ENCODE peak calls at places on chromosomes 3 and 15, in ten cellular contexts. J is psoas muscle, X is GM06990, R is dorsolateral prefrontal cortex, M is epithelial cell of esophagus, V is glutamatergic neuron, F is breast epithelium, L is astrocyte of the cerebellum, P is type B pancreatic cell, O is transverse colon. Q is an unnamed sample.

GRCh38 chr15:58934521-58934920 is 1.0 kb upstream of the SLTM start:
- DNase-seq in J (no peak), X (no peak), R (no peak), M (peak), V (no peak), F (no peak), L (no peak), P (no peak), O (no peak), Q (no peak)

GRCh38 chr3:133208184-133208583 is 170.0 kb downstream of the TMEM108 start:
- DNase-seq in J (no peak), X (no peak), R (no peak), M (no peak), V (no peak), F (no peak), L (no peak), P (no peak), O (no peak), Q (no peak)

GRCh38 chr15:51585953-51586352 is 36.6 kb downstream of the DMXL2 start:
- DNase-seq in J (no peak), X (no peak), R (no peak), M (no peak), V (no peak), F (no peak), L (no peak), P (no peak), O (no peak), Q (no peak)

GRCh38 chr3:169297214-169297613 is 366.3 kb downstream of the MECOM start:
- DNase-seq in J (no peak), X (no peak), R (no peak), M (no peak), V (no peak), F (no peak), L (no peak), P (no peak), O (no peak), Q (no peak)

GRCh38 chr3:131716007-131716406 is 213.2 kb upstream of the MRPL3 start:
- DNase-seq in J (no peak), X (no peak), R (no peak), M (no peak), V (no peak), F (no peak), L (no peak), P (no peak), O (no peak), Q (no peak)

GRCh38 chr3:16173696-16174355 is 654 bp upstream of the GALNT15 start:
- DNase-seq in J (no peak), X (no peak), R (no peak), M (no peak), V (no peak), F (no peak), L (no peak), P (peak), O (no peak), Q (no peak)

GRCh38 chr15:28876131-28876844 is 9.5 kb upstream of the APBA2 start:
- DNase-seq in J (no peak), X (no peak), R (peak), M (no peak), V (no peak), F (no peak), L (no peak), P (no peak), O (no peak), Q (no peak)

GRCh38 chr3:78690806-78691205 is 1077.0 kb downstream of the ROBO1 start:
- DNase-seq in J (no peak), X (no peak), R (no peak), M (no peak), V (no peak), F (no peak), L (peak), P (no peak), O (no peak), Q (no peak)

GRCh38 chr3:184771748-184772147 is 40.2 kb upstream of the VPS8 start:
- DNase-seq in J (no peak), X (no peak), R (no peak), M (no peak), V (no peak), F (no peak), L (no peak), P (no peak), O (no peak), Q (no peak)

GRCh38 chr15:55221090-55222011 is 24.6 kb upstream of the RSL24D1 start:
- DNase-seq in J (no peak), X (peak), R (no peak), M (peak), V (no peak), F (no peak), L (peak), P (no peak), O (no peak), Q (no peak)

GRCh38 chr15:34514251-34514760 is 69.1 kb downstream of the GOLGA8B start:
- DNase-seq in J (peak), X (peak), R (no peak), M (no peak), V (peak), F (no peak), L (no peak), P (no peak), O (peak), Q (no peak)

GRCh38 chr15:62426387-62426956 is 261.4 kb upstream of the C2CD4B start:
- DNase-seq in J (peak), X (no peak), R (no peak), M (no peak), V (no peak), F (no peak), L (peak), P (no peak), O (no peak), Q (no peak)

GRCh38 chr3:164641071-164641470 is 437.2 kb downstream of the SI start:
- DNase-seq in J (no peak), X (no peak), R (no peak), M (no peak), V (no peak), F (no peak), L (peak), P (no peak), O (no peak), Q (no peak)

GRCh38 chr3:49842843-49843242 is 13.5 kb downstream of the TRAIP start:
- DNase-seq in J (no peak), X (no peak), R (no peak), M (no peak), V (no peak), F (no peak), L (no peak), P (no peak), O (no peak), Q (no peak)

GRCh38 chr3:106331636-106332035 is 462.8 kb upstream of the CBLB start:
- DNase-seq in J (no peak), X (no peak), R (no peak), M (no peak), V (no peak), F (no peak), L (no peak), P (no peak), O (no peak), Q (no peak)

GRCh38 chr3:105353485-105354161 is 13.1 kb upstream of the ALCAM start:
- DNase-seq in J (peak), X (no peak), R (peak), M (peak), V (peak), F (no peak), L (no peak), P (no peak), O (no peak), Q (no peak)

GRCh38 chr3:161343986-161344385 is 27.3 kb downstream of the SPTSSB start:
- DNase-seq in J (no peak), X (no peak), R (no peak), M (no peak), V (no peak), F (no peak), L (peak), P (no peak), O (no peak), Q (no peak)

GRCh38 chr15:100328796-100329195 is 13.0 kb downstream of the ADAMTS17 start:
- DNase-seq in J (no peak), X (no peak), R (no peak), M (no peak), V (no peak), F (no peak), L (no peak), P (no peak), O (no peak), Q (no peak)

GRCh38 chr3:108090701-108091497 is at the start of gene CD47:
- DNase-seq in J (peak), X (peak), R (peak), M (peak), V (peak), F (peak), L (peak), P (peak), O (peak), Q (peak)

GRCh38 chr15:28881170-28881569 is 4.6 kb upstream of the APBA2 start:
- DNase-seq in J (no peak), X (no peak), R (no peak), M (peak), V (no peak), F (no peak), L (no peak), P (no peak), O (no peak), Q (no peak)

GRCh38 chr15:33328105-33328504 is 17.3 kb downstream of the RYR3 start:
- DNase-seq in J (no peak), X (no peak), R (no peak), M (no peak), V (no peak), F (no peak), L (no peak), P (no peak), O (no peak), Q (no peak)

GRCh38 chr3:151166161-151166560 is 36.9 kb downstream of the GPR171 start:
- DNase-seq in J (no peak), X (no peak), R (no peak), M (peak), V (no peak), F (no peak), L (no peak), P (no peak), O (no peak), Q (no peak)

GRCh38 chr15:26838742-26839460 is 28.0 kb upstream of the GABRA5 start:
- DNase-seq in J (no peak), X (no peak), R (no peak), M (no peak), V (peak), F (no peak), L (no peak), P (no peak), O (no peak), Q (no peak)
- TF ChIP-seq CTCF in J (no peak), X (peak), R (peak), M (peak), V (peak), F (no peak), L (peak), P (peak), O (no peak), Q (no peak)

DNA sequence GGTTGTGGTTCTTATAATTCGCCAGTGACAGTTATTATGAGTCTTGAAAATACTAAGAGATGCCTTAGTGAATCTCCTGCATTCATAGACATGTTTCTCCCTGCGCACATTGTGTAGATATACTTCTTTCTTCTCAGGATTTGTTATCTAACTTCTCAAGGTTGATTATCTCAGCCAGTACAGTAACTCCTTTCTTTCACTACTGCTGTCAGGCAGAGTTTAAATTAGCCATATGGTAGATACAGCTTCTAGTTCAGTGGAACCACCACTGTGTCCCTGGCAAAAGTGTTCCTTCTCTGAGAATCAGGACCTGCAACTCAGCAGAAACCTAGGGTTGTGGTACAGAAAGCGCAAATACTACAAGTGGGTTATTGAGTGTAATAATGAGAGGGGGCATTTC is 175.0 kb upstream of the SGO1 start:
- DNase-seq in J (no peak), X (no peak), R (no peak), M (no peak), V (no peak), F (no peak), L (no peak), P (no peak), O (no peak), Q (no peak)
- TF ChIP-seq CTCF in J (no peak), X (no peak), R (no peak), M (no peak), V (no peak), F (no peak), L (no peak), P (no peak), O (no peak), Q (no peak)

GRCh38 chr15:81199031-81199779 is 2.5 kb downstream of the IL16 start:
- DNase-seq in J (no peak), X (no peak), R (no peak), M (no peak), V (no peak), F (no peak), L (no peak), P (no peak), O (no peak), Q (no peak)
- TF ChIP-seq CTCF in J (no peak), X (no peak), R (no peak), M (no peak), V (no peak), F (no peak), L (no peak), P (no peak), O (no peak), Q (no peak)

GRCh38 chr15:25268166-25268565 is 170.7 kb downstream of the UBE3A start:
- DNase-seq in J (no peak), X (no peak), R (no peak), M (peak), V (no peak), F (no peak), L (no peak), P (no peak), O (no peak), Q (no peak)
- TF ChIP-seq CTCF in J (no peak), X (no peak), R (no peak), M (peak), V (no peak), F (no peak), L (no peak), P (peak), O (no peak), Q (no peak)

DNA sequence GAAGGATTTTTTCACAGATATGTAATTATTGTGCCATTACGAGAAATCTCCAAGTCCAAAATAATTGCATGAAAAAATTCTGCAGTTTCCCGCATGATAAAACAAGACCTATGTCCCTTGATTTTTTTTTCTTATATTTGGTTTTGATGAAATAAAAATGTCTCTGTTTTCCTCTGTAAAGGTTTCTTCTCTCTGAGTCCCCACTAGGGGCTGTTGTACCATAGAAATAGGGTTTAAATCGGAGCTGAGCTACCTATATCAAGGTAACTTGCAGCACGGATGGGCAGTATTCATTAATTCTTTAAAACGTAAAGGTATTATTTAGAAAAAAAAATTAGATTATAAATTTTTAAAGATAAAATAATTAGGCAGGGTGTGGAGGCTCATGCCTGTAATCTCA is 66.6 kb upstream of the IGF1R start:
- DNase-seq in J (no peak), X (no peak), R (no peak), M (peak), V (no peak), F (no peak), L (no peak), P (no peak), O (no peak), Q (no peak)
- TF ChIP-seq CTCF in J (no peak), X (peak), R (no peak), M (peak), V (no peak), F (no peak), L (no peak), P (peak), O (no peak), Q (no peak)

DNA sequence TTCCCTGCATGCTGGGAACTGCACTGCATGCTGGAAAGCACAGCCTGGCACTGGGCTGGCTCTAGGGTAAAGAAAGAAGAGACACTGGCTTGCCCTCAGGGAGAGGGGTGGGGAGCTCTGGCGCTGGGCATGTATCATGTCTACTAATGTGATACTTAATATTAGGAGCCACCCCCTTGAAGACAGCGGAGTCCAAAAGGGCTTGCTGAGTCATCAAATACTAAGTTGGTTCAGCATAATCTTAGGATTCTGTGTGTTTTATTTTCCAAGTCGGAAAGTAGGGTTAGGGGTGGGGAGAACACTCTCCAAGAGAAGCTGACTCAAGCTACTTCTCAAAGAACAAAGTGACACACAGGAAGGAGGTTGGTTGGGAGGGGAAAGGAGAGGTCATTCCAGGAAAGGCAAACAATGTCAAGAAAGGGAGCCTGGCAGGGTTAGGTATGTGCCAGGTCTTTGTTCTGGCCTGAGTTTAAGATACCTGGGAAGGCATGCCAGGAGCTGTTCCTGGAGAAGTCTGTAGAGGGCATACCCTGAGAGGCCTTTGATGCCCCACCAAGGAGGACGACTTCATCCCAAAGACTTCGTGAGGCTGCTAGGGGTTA is 237.8 kb upstream of the NR2E3 start:
- DNase-seq in J (no peak), X (no peak), R (no peak), M (peak), V (no peak), F (peak), L (no peak), P (no peak), O (no peak), Q (no peak)
- TF ChIP-seq CTCF in J (no peak), X (no peak), R (no peak), M (peak), V (no peak), F (peak), L (peak), P (no peak), O (no peak), Q (no peak)

Q was measured in ascending aorta.